ENCODE peak calls at places on chromosomes 11 and 22, in seven cellular contexts. L is IMR-90, T is thoracic aorta, A is testis, S is foreskin fibroblast, G is pancreas, Q is suprapubic skin. F is an unnamed sample.

GRCh38 chr11:8262552-8263108 is 1.0 kb downstream of the LMO1 start:
- DNase-seq in Q (no peak), A (peak), L (peak), T (no peak), S (peak), G (peak), F (no peak)

GRCh38 chr22:38243007-38243775 is 29.6 kb downstream of the TMEM184B start:
- DNase-seq in G (no peak), L (peak), Q (no peak), T (no peak), A (peak), S (peak), F (no peak)

GRCh38 chr11:94910281-94910680 is 63.1 kb downstream of the CWC15 start:
- DNase-seq in A (no peak), G (no peak), Q (no peak), S (no peak), T (no peak), L (no peak), F (no peak)

GRCh38 chr22:43501951-43502874 is 90.4 kb downstream of the MPPED1 start:
- DNase-seq in L (no peak), A (no peak), T (no peak), Q (no peak), G (no peak), S (no peak), F (no peak)

GRCh38 chr11:71437399-71437798 is 10.8 kb downstream of the DHCR7 start:
- DNase-seq in T (no peak), S (no peak), L (no peak), A (peak), Q (no peak), G (peak), F (no peak)

GRCh38 chr11:85076535-85077330 is 550.4 kb downstream of the DLG2 start:
- DNase-seq in S (peak), Q (no peak), A (no peak), L (peak), G (no peak), T (no peak), F (no peak)

GRCh38 chr11:64334764-64335741 is 5.0 kb upstream of the CCDC88B start:
- DNase-seq in A (no peak), T (no peak), L (peak), G (peak), Q (no peak), S (peak), F (peak)

GRCh38 chr11:24478718-24479117 is 18.1 kb upstream of the LUZP2 start:
- DNase-seq in G (no peak), L (peak), T (no peak), Q (no peak), A (no peak), S (no peak), F (no peak)

GRCh38 chr11:19524171-19524671 is 188.4 kb upstream of the NAV2 start:
- DNase-seq in A (no peak), Q (no peak), G (peak), T (no peak), L (peak), S (peak), F (no peak)

GRCh38 chr11:111631666-111632039 is 29.4 kb downstream of the SIK2 start:
- DNase-seq in L (peak), T (no peak), A (no peak), G (no peak), S (peak), Q (no peak), F (peak)

GRCh38 chr11:49442669-49443068 is 234.3 kb upstream of the FOLH1 start:
- DNase-seq in S (no peak), Q (no peak), A (no peak), G (no peak), T (no peak), L (no peak), F (no peak)

GRCh38 chr22:43847376-43848289 is 14.7 kb downstream of the SULT4A1 start:
- DNase-seq in L (no peak), Q (peak), G (peak), A (no peak), S (no peak), T (no peak), F (no peak)

GRCh38 chr11:92330114-92330513 is 105.5 kb downstream of the FAT3 start:
- DNase-seq in S (no peak), A (no peak), G (no peak), Q (no peak), T (no peak), L (no peak), F (no peak)

GRCh38 chr11:9941991-9942390 is 278.1 kb downstream of the SWAP70 start:
- DNase-seq in T (no peak), Q (no peak), G (no peak), A (no peak), S (no peak), L (no peak), F (no peak)

GRCh38 chr11:61870429-61871039 is 20.8 kb downstream of the FADS3 start:
- DNase-seq in A (no peak), T (no peak), Q (no peak), S (peak), G (no peak), L (no peak), F (no peak)

GRCh38 chr22:50473088-50473487 is 1.7 kb downstream of the SBF1 start:
- DNase-seq in A (no peak), G (peak), Q (no peak), S (peak), T (no peak), L (no peak), F (no peak)

GRCh38 chr11:61783717-61784505 is 8.5 kb downstream of the TMEM258 start:
- DNase-seq in L (peak), T (no peak), S (peak), Q (no peak), G (no peak), A (no peak), F (no peak)

GRCh38 chr11:14112721-14113120 is 150.2 kb downstream of the SPON1 start:
- DNase-seq in L (no peak), G (no peak), Q (no peak), A (no peak), S (no peak), T (no peak), F (no peak)

GRCh38 chr22:49372111-49372529 is 455.6 kb downstream of the BRD1 start:
- DNase-seq in A (no peak), T (no peak), L (no peak), G (no peak), Q (peak), S (no peak), F (no peak)

GRCh38 chr22:24137595-24137994 is 43.7 kb upstream of the SUSD2 start:
- DNase-seq in Q (no peak), S (peak), L (peak), G (no peak), T (no peak), A (no peak), F (peak)

GRCh38 chr11:71477637-71478011 is 24.6 kb downstream of the NADSYN1 start:
- DNase-seq in G (no peak), Q (no peak), T (no peak), L (no peak), S (no peak), A (no peak), F (no peak)

GRCh38 chr22:29780781-29781676 is 13.9 kb downstream of the UQCR10 start:
- DNase-seq in G (no peak), A (no peak), S (peak), Q (no peak), T (no peak), L (peak), F (no peak)

GRCh38 chr22:48632641-48633246 is 1194.9 kb downstream of the BRD1 start:
- DNase-seq in A (no peak), T (no peak), L (no peak), G (no peak), Q (no peak), S (no peak), F (no peak)

GRCh38 chr11:69355346-69355940 is 61.5 kb downstream of the MYEOV start:
- DNase-seq in A (no peak), T (no peak), L (no peak), S (no peak), G (no peak), Q (no peak), F (no peak)

GRCh38 chr11:2351701-2352100 is 25.4 kb upstream of the CD81 start:
- DNase-seq in A (no peak), Q (no peak), T (no peak), L (no peak), S (no peak), G (no peak), F (no peak)

GRCh38 chr22:27504854-27505253 is 296.7 kb downstream of the MN1 start:
- DNase-seq in S (no peak), T (no peak), L (no peak), G (no peak), Q (no peak), A (no peak), F (no peak)

GRCh38 chr11:23236846-23237550 is 376.7 kb upstream of the CCDC179 start:
- DNase-seq in L (peak), Q (no peak), G (no peak), A (no peak), S (peak), T (no peak), F (no peak)

DNA sequence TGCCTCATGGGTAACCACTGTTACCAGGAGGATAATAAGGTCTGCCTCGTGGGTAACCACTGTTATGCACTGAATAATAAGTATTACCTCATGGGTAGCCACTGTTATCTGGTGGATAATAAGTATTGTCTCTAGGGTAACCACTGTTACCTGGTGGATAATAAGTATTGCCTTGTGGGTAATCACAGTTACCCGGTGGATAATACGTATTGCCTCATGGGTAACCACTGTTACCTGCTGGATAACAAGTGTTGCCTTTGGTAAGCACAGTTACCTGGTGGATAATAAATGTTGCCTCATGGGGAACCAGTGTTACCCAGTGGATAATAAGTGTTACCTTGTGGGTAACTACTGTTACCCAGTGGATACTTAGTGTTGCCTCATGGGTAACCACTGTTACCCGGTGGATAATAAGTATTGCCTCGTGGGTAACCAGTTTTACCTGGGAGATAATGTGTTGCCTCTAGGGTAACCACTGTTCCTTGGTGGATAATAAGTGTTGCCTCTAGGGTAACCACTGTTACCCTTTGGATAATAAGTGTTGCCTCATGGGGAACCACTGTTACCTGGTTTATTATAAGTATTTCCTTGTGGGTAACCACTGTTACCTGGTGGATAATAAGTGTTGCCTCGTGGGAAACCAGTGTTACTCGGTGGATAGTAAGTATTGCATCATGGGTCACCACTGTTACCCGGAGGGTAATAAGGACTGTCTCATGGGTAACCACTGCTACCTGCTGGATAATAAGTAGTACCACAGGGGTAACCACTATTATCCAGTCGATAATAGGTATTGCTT is 10.6 kb upstream of the NXPE4 start:
- DNase-seq in A (no peak), T (no peak), G (no peak), S (no peak), Q (no peak), L (peak), F (no peak)
- TF ChIP-seq CTCF in A (no peak), T (no peak), G (no peak), S (no peak), Q (no peak), L (peak), F (no peak)

DNA sequence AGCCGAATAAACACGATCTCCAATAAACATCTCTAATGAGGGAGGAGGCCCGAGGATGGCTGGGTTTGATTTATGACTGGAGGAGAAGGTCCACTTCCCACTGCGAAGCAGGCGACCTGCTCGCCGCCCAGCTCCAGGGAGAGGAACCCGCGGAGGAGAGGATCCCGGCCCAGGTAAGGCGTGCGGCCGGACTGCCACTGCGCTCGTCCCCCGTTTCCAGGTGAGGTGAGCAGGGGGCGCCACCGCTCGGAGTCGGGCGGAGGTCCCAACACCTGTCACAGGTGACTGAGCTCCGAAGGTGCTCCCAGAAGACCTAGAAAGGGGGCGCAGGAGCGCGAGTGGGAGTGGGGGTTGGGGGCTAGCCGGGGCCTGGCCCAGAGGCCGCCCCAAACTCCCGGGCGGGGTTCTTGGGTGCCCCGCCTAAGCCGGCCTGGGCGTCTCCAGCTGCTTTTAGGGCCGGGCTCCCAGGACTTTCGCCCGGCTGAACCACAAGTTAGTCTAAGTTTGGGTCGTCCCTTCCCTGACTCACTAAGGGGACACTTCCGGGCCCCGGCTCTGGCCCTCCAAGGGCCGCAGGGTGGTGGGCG is 5.4 kb upstream of the PAX6 start:
- DNase-seq in G (no peak), A (no peak), Q (no peak), S (no peak), L (no peak), T (no peak), F (no peak)
- H3K4me3 ChIP-seq in G (no peak), A (peak), Q (peak), S (no peak), L (no peak), T (peak), F (no peak)

GRCh38 chr11:76379811-76380160 is 1.1 kb downstream of the THAP12 start:
- DNase-seq in T (no peak), Q (no peak), L (no peak), G (no peak), S (no peak), A (no peak), F (no peak)

GRCh38 chr11:76376746-76377558 is 4.0 kb downstream of the THAP12 start:
- DNase-seq in A (no peak), L (no peak), G (no peak), T (no peak), S (no peak), Q (no peak), F (no peak)

GRCh38 chr11:76382209-76382608 is 1.1 kb downstream of the GVQW3 start:
- DNase-seq in A (no peak), T (no peak), S (peak), L (no peak), Q (no peak), G (no peak), F (no peak)

GRCh38 chr11:76380977-76381719 is at the start of the genes GVQW3 and THAP12:
- DNase-seq in T (peak), Q (peak), L (peak), G (peak), A (peak), S (peak), F (peak)

DNA sequence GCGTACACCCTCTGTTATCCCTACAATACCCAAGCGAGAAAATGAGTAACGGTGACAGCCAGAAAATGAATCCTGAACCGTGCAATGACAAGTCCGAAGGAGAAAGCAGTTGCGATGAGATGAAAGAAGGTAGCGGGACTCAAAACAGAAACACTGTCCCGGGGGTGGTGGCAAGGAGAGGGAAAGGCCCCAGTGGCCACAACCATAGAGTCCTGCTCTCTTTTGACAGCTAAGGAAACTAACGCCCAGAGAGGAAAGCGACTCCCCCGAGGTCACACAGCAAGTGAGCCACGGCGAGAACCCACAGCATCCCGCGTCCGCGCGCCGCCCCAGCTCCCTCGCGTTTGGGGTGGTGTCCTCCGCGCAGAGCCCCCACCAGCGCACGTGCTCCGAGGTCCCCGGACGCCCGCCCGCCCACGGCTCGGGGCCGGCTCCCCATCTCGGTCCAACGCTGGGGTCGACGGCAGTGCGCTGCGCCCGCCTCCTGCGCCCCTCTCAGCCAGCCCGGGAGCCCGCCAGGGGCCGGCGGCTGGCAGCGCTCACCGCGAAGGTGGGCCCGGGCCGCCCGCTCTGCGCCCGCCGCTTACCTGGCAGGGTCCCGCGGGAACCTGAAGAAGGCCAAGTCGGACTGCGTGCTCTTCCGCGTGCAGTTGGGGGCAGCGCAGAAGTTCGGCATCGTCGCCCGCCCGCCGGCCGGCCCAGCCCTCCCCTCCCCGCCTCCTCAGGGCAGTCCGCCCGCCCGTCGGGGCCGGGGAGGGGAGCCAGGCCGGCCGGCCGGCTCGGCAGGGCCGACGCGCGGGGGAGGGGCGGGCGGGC is 563 bp downstream of the THAP12 start:
- DNase-seq in T (no peak), S (peak), A (peak), G (no peak), L (peak), Q (peak), F (no peak)
- TF ChIP-seq CTCF in T (no peak), S (no peak), A (no peak), G (no peak), L (no peak), Q (no peak), F (no peak)

DNA sequence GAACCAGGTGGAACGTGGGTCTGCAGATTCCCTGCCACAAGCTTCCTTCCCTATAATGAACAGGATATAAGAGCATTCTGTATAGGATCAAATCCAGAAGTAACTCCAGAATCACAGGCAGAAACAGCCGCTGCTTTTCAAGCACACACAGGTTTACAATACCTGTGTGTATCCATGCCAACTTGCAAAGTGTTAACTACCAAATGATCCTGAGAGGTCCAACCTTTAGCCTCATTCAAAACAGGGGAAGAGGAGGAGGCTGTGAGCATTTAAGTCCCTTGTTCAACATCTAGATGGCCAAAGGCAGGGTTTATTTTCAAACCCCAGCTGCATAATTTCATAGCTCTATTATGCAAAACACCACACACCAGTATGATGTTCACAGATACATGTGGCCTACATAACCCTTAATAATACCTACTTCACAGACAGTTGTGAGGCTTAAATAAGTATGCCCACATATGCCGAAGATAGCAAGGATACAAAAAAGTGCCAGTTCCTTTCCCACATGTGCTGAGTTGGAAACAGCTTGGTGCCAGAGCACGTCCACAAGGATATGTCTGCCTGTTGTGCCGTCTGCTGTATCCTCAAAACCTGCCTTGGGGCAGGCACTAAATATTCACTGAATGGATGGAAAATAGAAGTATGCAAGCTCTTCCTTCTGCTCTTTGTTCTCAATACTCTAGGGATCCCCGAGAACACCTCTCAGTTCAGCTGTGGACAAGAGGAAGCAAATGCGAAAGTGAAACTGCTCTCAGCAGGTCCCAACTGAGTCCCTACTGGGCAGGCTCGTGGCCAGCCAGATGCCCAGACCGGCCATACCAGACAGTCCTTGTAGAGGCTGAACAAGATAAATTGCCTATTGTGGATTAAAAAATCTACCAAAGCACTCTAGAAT is 66.8 kb downstream of the LARGE1 start:
- DNase-seq in L (peak), S (peak), T (no peak), Q (no peak), G (peak), A (peak), F (peak)
- H3K4me3 ChIP-seq in L (peak), S (peak), T (peak), Q (peak), G (peak), A (peak), F (peak)

DNA sequence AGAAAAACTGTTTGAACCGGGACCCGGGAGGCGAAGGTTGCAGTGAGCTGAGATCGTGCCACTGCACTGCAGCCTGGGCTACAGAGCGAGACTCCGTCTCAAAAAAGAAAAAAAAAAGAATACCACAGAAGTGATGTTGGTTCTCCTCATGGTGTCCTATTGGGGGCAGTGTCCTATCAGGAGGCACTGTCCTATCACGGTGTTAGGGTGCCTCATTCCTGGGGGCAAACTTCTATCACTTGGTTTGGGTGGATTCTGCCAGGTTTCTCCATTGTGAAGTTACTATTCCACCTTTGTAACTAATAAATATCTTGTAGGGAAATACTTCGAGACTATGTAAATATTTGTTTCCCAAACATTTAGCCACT is 19.6 kb downstream of the PRR14L start:
- DNase-seq in G (no peak), L (no peak), Q (no peak), A (no peak), T (no peak), S (no peak), F (no peak)
- TF ChIP-seq CTCF in G (no peak), L (no peak), Q (no peak), A (no peak), T (no peak), S (no peak), F (no peak)

F was measured in BJ.